ENCODE peak calls at places on chromosome 22, in six cellular contexts. J is cardiac muscle cell, F is prostate gland, O is fibroblast of mammary gland, L is endothelial cell of umbilical vein, C is endodermal cell. Y is an unnamed sample.
A peak's percentile ranks its signal among the peaks of the same experiment; 100 is the strongest.

GRCh38 chr22:30230330-30230729 is 16.2 kb downstream of the LIF start:
- DNase-seq in C (no peak), J (no peak), O (no peak), L (no peak), F (no peak), Y (no peak)

GRCh38 chr22:42946551-42947198 is 68.3 kb downstream of the PACSIN2 start:
- DNase-seq in O (no peak), J (no peak), L (no peak), F (no peak), C (no peak), Y (no peak)

GRCh38 chr22:29202231-29203192 is 3.2 kb upstream of the EMID1 start:
- DNase-seq in J (peak; percentile 90), O (peak; percentile 5), C (peak; percentile 86), F (no peak), L (peak; percentile 26), Y (peak; percentile 91)

GRCh38 chr22:28855355-28856094 is 27.8 kb upstream of the ZNRF3 start:
- DNase-seq in F (peak; percentile 75), O (peak; percentile 75), J (peak; percentile 83), C (peak; percentile 79), L (peak; percentile 80), Y (peak; percentile 77)

GRCh38 chr22:22573047-22573889 is 14.2 kb upstream of the PRAME start:
- DNase-seq in C (peak; percentile 78), J (no peak), F (no peak), O (no peak), L (no peak), Y (no peak)

GRCh38 chr22:19959043-19959586 is 17.5 kb upstream of the TXNRD2 start:
- DNase-seq in O (peak; percentile 66), C (peak; percentile 99), J (peak; percentile 76), L (peak; percentile 79), F (peak; percentile 73), Y (peak; percentile 58)

GRCh38 chr22:42720263-42721044 is at the start of gene A4GALT:
- DNase-seq in O (no peak), L (no peak), C (peak; percentile 75), J (peak; percentile 20), F (no peak), Y (no peak)

GRCh38 chr22:30705710-30706651 is 11.3 kb downstream of the OSBP2 start:
- DNase-seq in O (peak; percentile 84), F (no peak), L (no peak), J (no peak), C (peak; percentile 87), Y (peak; percentile 86)

GRCh38 chr22:29011868-29012428 is 49.7 kb downstream of the C22orf31 start:
- DNase-seq in F (no peak), L (no peak), C (no peak), O (no peak), J (no peak), Y (no peak)

GRCh38 chr22:37746366-37747089 is 49.7 kb downstream of the TRIOBP start:
- DNase-seq in L (peak; percentile 21), F (no peak), C (peak; percentile 75), J (no peak), O (no peak), Y (no peak)

GRCh38 chr22:41237707-41238569 is 2.8 kb downstream of the CHADL start:
- DNase-seq in O (peak; percentile 26), C (peak; percentile 96), F (peak; percentile 75), J (peak; percentile 50), L (peak; percentile 31), Y (peak; percentile 22)

GRCh38 chr22:20525048-20525447 is 17.6 kb downstream of the MED15 start:
- DNase-seq in J (no peak), C (no peak), O (no peak), L (no peak), F (no peak), Y (no peak)

GRCh38 chr22:20627432-20627831 is 120.0 kb downstream of the MED15 start:
- DNase-seq in O (no peak), C (no peak), J (no peak), L (no peak), F (no peak), Y (no peak)

GRCh38 chr22:37011472-37011871 is 7.8 kb downstream of the TST start:
- DNase-seq in L (no peak), C (no peak), F (no peak), O (no peak), J (no peak), Y (no peak)

DNA sequence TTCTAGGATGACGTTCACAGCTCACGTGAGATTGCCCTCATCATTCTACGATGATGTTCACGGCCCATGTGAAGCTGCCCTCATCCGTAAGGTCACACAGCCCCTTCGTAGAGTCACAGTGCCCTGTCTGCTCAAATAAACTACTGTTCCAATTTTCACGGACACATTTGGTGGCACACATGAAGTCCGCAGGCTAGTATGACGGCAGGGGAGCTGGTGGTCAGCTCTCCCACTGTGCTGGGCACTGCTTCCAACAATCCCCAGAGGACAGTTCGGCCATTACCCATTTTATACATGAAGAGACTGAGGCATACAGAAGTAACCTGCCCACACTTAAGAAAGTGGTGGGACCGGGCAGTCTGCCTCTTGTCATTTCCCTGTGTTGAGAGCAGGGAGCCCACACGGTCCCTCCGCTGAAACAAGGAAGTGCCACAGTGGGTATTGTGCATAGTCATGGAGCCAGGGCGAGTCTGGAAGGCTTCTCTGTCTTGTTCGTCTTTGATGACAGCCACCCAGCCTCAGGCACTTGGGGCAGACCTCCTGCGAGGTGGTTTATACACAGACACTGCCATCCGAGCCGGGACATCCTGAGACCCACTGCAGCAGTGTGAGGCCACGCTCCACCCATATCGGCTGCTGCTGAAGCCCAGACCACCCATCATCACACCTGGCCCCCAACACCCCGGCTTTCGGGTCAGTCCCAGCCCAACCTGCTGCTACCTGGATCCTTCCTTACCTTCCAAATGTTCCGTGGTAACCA is 114.3 kb downstream of the PHF21B start:
- DNase-seq in J (no peak), O (no peak), L (no peak), C (peak; percentile 29), F (no peak), Y (no peak)
- H3K4me3 ChIP-seq in J (no peak overlapping the region), O (no peak overlapping the region), L (no peak overlapping the region), C (no peak overlapping the region), F (no peak overlapping the region), Y (no peak overlapping the region)

GRCh38 chr22:32448980-32449379 is 15.3 kb downstream of the BPIFC start:
- DNase-seq in O (no peak), L (no peak), J (no peak), C (no peak), F (no peak), Y (no peak)

GRCh38 chr22:32446321-32446720 is 17.9 kb downstream of the BPIFC start:
- DNase-seq in C (no peak), L (no peak), O (peak; percentile 47), J (no peak), F (no peak), Y (no peak)

DNA sequence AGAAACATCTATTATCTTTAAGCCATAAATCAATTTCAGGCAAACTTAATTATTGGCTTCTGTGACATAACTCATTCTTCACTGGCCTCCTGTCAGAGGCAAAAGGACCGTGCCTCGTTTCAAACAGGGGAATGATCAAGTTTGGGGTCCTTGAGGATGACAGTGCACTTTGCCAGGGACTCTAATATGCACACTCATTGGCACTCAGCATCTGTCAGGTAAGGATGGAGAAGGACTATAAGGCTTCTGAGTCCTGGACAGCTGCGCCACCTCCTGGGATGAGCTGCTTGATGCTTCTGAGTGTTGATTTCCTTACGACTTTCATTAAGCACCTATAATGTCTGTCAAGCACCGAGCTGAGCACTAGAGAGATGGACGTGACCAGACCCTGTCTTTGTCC is 20.2 kb downstream of the BPIFC start:
- DNase-seq in C (peak; percentile 63), L (peak; percentile 5), F (peak; percentile 4), J (peak; percentile 1), O (peak; percentile 2), Y (no peak)
- TF ChIP-seq CTCF in C (peak; percentile 62), L (peak; percentile 6), F (no peak), J (peak; percentile 15), O (peak; percentile 4), Y (peak; percentile 4)

GRCh38 chr22:38842512-38843200 is 1.2 kb downstream of the NPTXR start:
- DNase-seq in J (no peak), C (no peak), F (no peak), O (no peak), L (no peak), Y (no peak)
- H3K4me3 ChIP-seq in J (peak overlapping the region; percentile 51), C (peak overlapping the region; percentile 49), F (peak overlapping the region; percentile 45), O (no peak overlapping the region), L (no peak overlapping the region), Y (no peak overlapping the region)

GRCh38 chr22:46596819-46597218 is 23.4 kb upstream of the GRAMD4 start:
- DNase-seq in C (peak; percentile 86), O (no peak), F (peak; percentile 93), J (no peak), L (no peak), Y (no peak)
- TF ChIP-seq CTCF in C (peak; percentile 52), O (no peak), F (no peak), J (no peak), L (no peak), Y (no peak)

GRCh38 chr22:49925525-49926128 is 7.2 kb downstream of the CRELD2 start:
- DNase-seq in O (no peak), J (no peak), C (no peak), F (no peak), L (no peak), Y (no peak)
- H3K4me3 ChIP-seq in O (no peak overlapping the region), J (no peak overlapping the region), C (no peak overlapping the region), F (no peak overlapping the region), L (no peak overlapping the region), Y (no peak overlapping the region)

GRCh38 chr22:46592390-46592872 is 27.8 kb upstream of the GRAMD4 start:
- DNase-seq in J (peak; percentile 84), O (peak; percentile 59), L (peak; percentile 37), F (no peak), C (peak; percentile 56), Y (peak; percentile 97)
- TF ChIP-seq CTCF in J (no peak), O (no peak), L (no peak), F (no peak), C (no peak), Y (no peak)

GRCh38 chr22:39518124-39518786 is 2.1 kb upstream of the ATF4 start:
- DNase-seq in L (no peak), F (no peak), J (peak; percentile 79), O (peak; percentile 60), C (no peak), Y (no peak)
- H3K4me3 ChIP-seq in L (no peak overlapping the region), F (no peak overlapping the region), J (no peak overlapping the region), O (no peak overlapping the region), C (peak overlapping the region; percentile 97), Y (no peak overlapping the region)

GRCh38 chr22:35894464-35894878 is 134.2 kb downstream of the RBFOX2 start:
- DNase-seq in F (no peak), O (no peak), J (no peak), L (no peak), C (no peak), Y (peak; percentile 32)
- TF ChIP-seq CTCF in F (no peak), O (no peak), J (no peak), L (no peak), C (peak; percentile 51), Y (no peak)

Y was measured in astrocyte of the spinal cord.